ENCODE peak calls at places on chromosomes 6 and 20, in four cellular contexts. F is cardiac fibroblast, B is amygdala, X is NCI-H446. Y is an unnamed sample.

GRCh38 chr6:76831299-76831698 is 632.0 kb downstream of the HTR1B start:
- DNase-seq in F (no peak), B (no peak), X (no peak), Y (no peak)

GRCh38 chr6:111461860-111462259 is 21.2 kb downstream of the REV3L start:
- DNase-seq in X (no peak), F (no peak), B (no peak), Y (no peak)

GRCh38 chr6:90610291-90610670 is 23.4 kb upstream of the MAP3K7 start:
- DNase-seq in B (peak), X (no peak), F (peak), Y (peak)

GRCh38 chr6:88428068-88428467 is 261.9 kb upstream of the CNR1 start:
- DNase-seq in X (no peak), B (no peak), F (no peak), Y (no peak)

GRCh38 chr6:17519120-17519519 is 81.0 kb upstream of the FAM8A1 start:
- DNase-seq in X (peak), B (no peak), F (peak), Y (no peak)

GRCh38 chr20:19764207-19764606 is 6.1 kb downstream of the RIN2 start:
- DNase-seq in B (no peak), F (no peak), X (no peak), Y (no peak)

GRCh38 chr6:73704798-73705197 is 8.8 kb downstream of the CD109 start:
- DNase-seq in B (no peak), F (no peak), X (no peak), Y (no peak)

GRCh38 chr20:43096471-43096870 is 93.2 kb downstream of the PTPRT start:
- DNase-seq in F (no peak), B (peak), X (no peak), Y (peak)

GRCh38 chr6:123276439-123277045 is 280.5 kb downstream of the CLVS2 start:
- DNase-seq in X (no peak), F (no peak), B (no peak), Y (peak)

GRCh38 chr6:2684766-2685754 is 65.7 kb downstream of the MYLK4 start:
- DNase-seq in F (no peak), B (no peak), X (no peak), Y (no peak)

GRCh38 chr6:107314644-107315043 is 144.7 kb downstream of the PDSS2 start:
- DNase-seq in B (no peak), X (peak), F (no peak), Y (no peak)

GRCh38 chr6:46688117-46688965 is 656 bp downstream of the TDRD6 start:
- DNase-seq in B (no peak), F (no peak), X (no peak), Y (no peak)

GRCh38 chr20:63502671-63503172 is 3.8 kb upstream of the EEF1A2 start:
- DNase-seq in F (no peak), B (no peak), X (no peak), Y (no peak)

GRCh38 chr6:160967833-160968232 is 23.7 kb upstream of the MAP3K4 start:
- DNase-seq in X (no peak), B (no peak), F (no peak), Y (no peak)

GRCh38 chr20:44594730-44595129 is 12.4 kb downstream of the PKIG start:
- DNase-seq in X (no peak), F (peak), B (no peak), Y (no peak)

GRCh38 chr6:81241717-81242116 is 510.8 kb downstream of the TENT5A start:
- DNase-seq in F (peak), X (peak), B (no peak), Y (peak)

GRCh38 chr20:14928083-14928482 is 590.7 kb upstream of the FLRT3 start:
- DNase-seq in B (no peak), X (no peak), F (peak), Y (no peak)

GRCh38 chr6:157325069-157325805 is 1.9 kb upstream of the TMEM242 start:
- DNase-seq in X (no peak), B (no peak), F (peak), Y (no peak)

GRCh38 chr6:131937219-131937618 is 14.0 kb downstream of the CCN2 start:
- DNase-seq in X (peak), B (no peak), F (peak), Y (no peak)

GRCh38 chr6:54624779-54625178 is 221.8 kb upstream of the FAM83B start:
- DNase-seq in B (no peak), F (peak), X (peak), Y (no peak)

GRCh38 chr6:107657755-107658461 is 166.2 kb downstream of the SCML4 start:
- DNase-seq in B (no peak), F (peak), X (peak), Y (no peak)

GRCh38 chr6:26400626-26401025 is 1.4 kb upstream of the BTN3A1 start:
- DNase-seq in B (no peak), X (no peak), F (no peak), Y (no peak)

GRCh38 chr6:42010185-42010872 is 40.0 kb upstream of the TAF8 start:
- DNase-seq in X (no peak), F (peak), B (no peak), Y (peak)

GRCh38 chr6:47483853-47484546 is 6.4 kb downstream of the CD2AP start:
- DNase-seq in B (no peak), F (no peak), X (no peak), Y (no peak)

GRCh38 chr6:137859025-137859424 is 8.0 kb upstream of the TNFAIP3 start:
- DNase-seq in F (no peak), B (no peak), X (no peak), Y (no peak)

GRCh38 chr6:90065173-90065572 is 170.9 kb downstream of the GJA10 start:
- DNase-seq in B (no peak), X (no peak), F (no peak), Y (no peak)

GRCh38 chr20:17066955-17067354 is 159.9 kb upstream of the PCSK2 start:
- DNase-seq in X (no peak), F (no peak), B (no peak), Y (no peak)

GRCh38 chr6:121222656-121223055 is 111.6 kb downstream of the TBC1D32 start:
- DNase-seq in F (peak), B (no peak), X (no peak), Y (no peak)

GRCh38 chr6:4446982-4447381 is 311.6 kb upstream of the ECI2 start:
- DNase-seq in B (no peak), X (no peak), F (peak), Y (no peak)

GRCh38 chr6:75493400-75494064 is at the start of gene FILIP1:
- DNase-seq in B (peak), F (peak), X (no peak), Y (peak)

GRCh38 chr6:17585766-17586502 is 14.2 kb upstream of the FAM8A1 start:
- DNase-seq in X (no peak), F (no peak), B (no peak), Y (peak)

GRCh38 chr20:20267685-20268429 is 100.0 kb upstream of the INSM1 start:
- DNase-seq in F (no peak), X (no peak), B (no peak), Y (no peak)

GRCh38 chr6:473759-474453 is 82.4 kb downstream of the IRF4 start:
- DNase-seq in B (no peak), X (no peak), F (no peak), Y (no peak)

GRCh38 chr6:33144373-33144772 is 47.9 kb downstream of the COL11A2 start:
- DNase-seq in X (no peak), B (no peak), F (no peak), Y (no peak)

GRCh38 chr6:133977983-133978895 is 25.2 kb downstream of the TBPL1 start:
- DNase-seq in B (no peak), F (peak), X (peak), Y (no peak)